ENCODE peak calls at places on chromosomes 12 and 14, in nine cellular contexts. L is lower lobe of right lung, R is progenitor cell of endocrine pancreas, X is heart left ventricle, A is IMR-90, I is transverse colon, Y is keratinocyte, C is cardiac fibroblast, Q is GM10248. T is an unnamed sample.

GRCh38 chr12:122275459-122275858 is 9.2 kb upstream of the VPS33A start:
- DNase-seq in A (no peak), R (no peak), L (no peak), Y (no peak), Q (no peak), C (no peak), I (no peak), X (no peak), T (no peak)

GRCh38 chr12:121626853-121627623 is 708 bp downstream of the ORAI1 start:
- DNase-seq in Q (peak; percentile 71), A (peak; percentile 61), X (peak; percentile 57), C (peak; percentile 69), L (peak; percentile 76), I (peak; percentile 63), Y (no peak), R (peak; percentile 47), T (peak; percentile 60)

GRCh38 chr12:131390408-131391100 is 320.3 kb upstream of the SFSWAP start:
- DNase-seq in L (no peak), R (peak; percentile 82), Q (no peak), Y (no peak), I (no peak), C (no peak), X (no peak), A (no peak), T (peak; percentile 66)

GRCh38 chr14:63901434-63902085 is 48.8 kb downstream of the SYNE2 start:
- DNase-seq in Q (no peak), Y (no peak), C (peak; percentile 84), X (no peak), I (no peak), L (no peak), A (peak; percentile 60), R (no peak), T (peak; percentile 86)

GRCh38 chr14:83290447-83290846 is 1756.8 kb upstream of the SEL1L start:
- DNase-seq in I (no peak), X (no peak), Q (no peak), A (no peak), R (no peak), Y (no peak), C (no peak), L (no peak), T (no peak)

GRCh38 chr12:53985358-53985899 is 483 bp downstream of the HOXC10 start:
- DNase-seq in Y (no peak), A (no peak), R (no peak), X (no peak), C (no peak), Q (no peak), I (no peak), L (no peak), T (no peak)

GRCh38 chr12:72017054-72017651 is 78.5 kb downstream of the TPH2 start:
- DNase-seq in A (peak; percentile 72), I (peak; percentile 71), L (peak; percentile 47), Y (no peak), C (peak; percentile 79), R (peak; percentile 67), X (peak; percentile 52), Q (peak; percentile 50), T (peak; percentile 80)

GRCh38 chr12:2719405-2719804 is 75.4 kb upstream of the FKBP4 start:
- DNase-seq in Q (no peak), R (no peak), A (no peak), I (no peak), Y (no peak), C (no peak), L (no peak), X (no peak), T (no peak)

GRCh38 chr14:35400707-35401421 is 3.7 kb downstream of the NFKBIA start:
- DNase-seq in X (no peak), Q (no peak), C (peak; percentile 60), Y (no peak), I (peak; percentile 33), A (no peak), L (no peak), R (no peak), T (peak; percentile 67)

GRCh38 chr12:116818341-116818856 is 62.8 kb downstream of the HRK start:
- DNase-seq in X (peak; percentile 52), Q (peak; percentile 29), A (peak; percentile 23), I (peak; percentile 19), C (peak; percentile 37), R (no peak), L (no peak), Y (no peak), T (no peak)

GRCh38 chr12:53180931-53181645 is 363 bp upstream of the CSAD start:
- DNase-seq in C (peak; percentile 61), I (peak; percentile 75), X (peak; percentile 85), Y (no peak), R (peak; percentile 77), A (peak; percentile 71), Q (peak; percentile 90), L (peak; percentile 87), T (peak; percentile 68)

GRCh38 chr12:56836317-56836716 is 73.2 kb downstream of the HSD17B6 start:
- DNase-seq in Q (no peak), X (no peak), Y (peak; percentile 84), I (peak; percentile 18), R (no peak), C (peak; percentile 68), L (peak; percentile 50), A (no peak), T (peak; percentile 92)

GRCh38 chr12:100959481-100959880 is 164.9 kb downstream of the ANO4 start:
- DNase-seq in Y (no peak), C (peak; percentile 69), L (no peak), A (peak; percentile 83), X (no peak), R (no peak), I (no peak), Q (no peak), T (peak; percentile 48)

GRCh38 chr12:67091204-67091603 is 178.0 kb upstream of the CAND1 start:
- DNase-seq in X (no peak), C (no peak), Q (no peak), L (no peak), I (no peak), Y (no peak), R (no peak), A (no peak), T (peak; percentile 95)

GRCh38 chr12:12072064-12072760 is 1.5 kb downstream of the BCL2L14 start:
- DNase-seq in X (no peak), R (peak; percentile 36), I (peak; percentile 74), Y (no peak), C (no peak), A (no peak), Q (peak; percentile 59), L (peak; percentile 62), T (no peak)

GRCh38 chr14:33908540-33909223 is 42.2 kb downstream of the EGLN3 start:
- DNase-seq in X (no peak), R (no peak), C (no peak), I (peak; percentile 47), L (no peak), Q (no peak), Y (no peak), A (no peak), T (no peak)
- TF ChIP-seq CTCF in X (no peak), R (no peak), C (no peak), I (peak; percentile 56), L (no peak), Q (no peak), Y (peak; percentile 19), A (no peak), T (no peak)

GRCh38 chr14:29521526-29522137 is 406.0 kb downstream of the PRKD1 start:
- DNase-seq in R (no peak), C (peak; percentile 52), Y (no peak), A (peak; percentile 6), I (no peak), Q (no peak), L (no peak), X (no peak), T (peak; percentile 37)
- TF ChIP-seq CTCF in R (peak; percentile 59), C (peak; percentile 56), Y (peak; percentile 11), A (peak; percentile 32), I (no peak), Q (no peak), L (no peak), X (no peak), T (peak; percentile 40)

GRCh38 chr12:31588976-31589375 is 2.0 kb downstream of the DENND5B start:
- DNase-seq in Y (no peak), Q (no peak), L (no peak), X (no peak), A (no peak), R (no peak), C (peak; percentile 34), I (no peak), T (peak; percentile 24)

GRCh38 chr12:31589582-31589895 is 1.4 kb downstream of the DENND5B start:
- DNase-seq in Q (no peak), A (no peak), R (no peak), Y (no peak), X (peak; percentile 73), I (no peak), C (no peak), L (no peak), T (no peak)

GRCh38 chr12:31591308-31591901 is 469 bp upstream of the DENND5B start:
- DNase-seq in X (peak; percentile 33), Q (peak; percentile 38), C (peak; percentile 30), R (peak; percentile 18), I (peak; percentile 29), Y (no peak), A (no peak), L (no peak), T (no peak)

GRCh38 chr12:31590730-31591307 is at the start of gene DENND5B:
- DNase-seq in I (peak; percentile 82), Y (no peak), C (peak; percentile 53), Q (peak; percentile 79), A (peak; percentile 61), X (peak; percentile 88), R (peak; percentile 91), L (peak; percentile 73), T (peak; percentile 42)

GRCh38 chr12:31589896-31590729 is 823 bp downstream of the DENND5B start:
- DNase-seq in Q (peak; percentile 60), R (peak; percentile 75), I (peak; percentile 79), Y (no peak), X (peak; percentile 72), L (peak; percentile 62), A (peak; percentile 58), C (peak; percentile 73), T (peak; percentile 76)
- TF ChIP-seq CTCF in Q (peak; percentile 14), R (peak; percentile 28), I (no peak), Y (no peak), X (no peak), L (no peak), A (no peak), C (no peak), T (no peak)

GRCh38 chr12:124681779-124682391 is 114.5 kb upstream of the NCOR2 start:
- DNase-seq in X (peak; percentile 74), Y (no peak), A (peak; percentile 95), R (no peak), I (no peak), C (peak; percentile 91), L (no peak), Q (no peak), T (peak; percentile 41)

GRCh38 chr12:124679047-124679446 is 111.6 kb upstream of the NCOR2 start:
- DNase-seq in Y (no peak), I (no peak), L (no peak), R (no peak), Q (no peak), A (no peak), X (no peak), C (no peak), T (no peak)

GRCh38 chr12:124682425-124683329 is 115.3 kb upstream of the NCOR2 start:
- DNase-seq in A (no peak), I (no peak), L (no peak), C (no peak), Y (no peak), Q (no peak), X (no peak), R (no peak), T (no peak)

GRCh38 chr12:124679533-124680371 is 112.3 kb upstream of the NCOR2 start:
- DNase-seq in R (no peak), X (peak; percentile 61), Q (no peak), Y (no peak), L (no peak), C (no peak), A (no peak), I (no peak), T (no peak)

GRCh38 chr12:124680863-124681778 is 113.7 kb upstream of the NCOR2 start:
- DNase-seq in Q (peak; percentile 66), R (no peak), I (no peak), Y (peak; percentile 38), L (peak; percentile 71), A (peak; percentile 95), X (no peak), C (peak; percentile 98), T (peak; percentile 91)
- TF ChIP-seq CTCF in Q (peak; percentile 15), R (no peak), I (peak; percentile 18), Y (peak; percentile 13), L (peak; percentile 24), A (peak; percentile 51), X (peak; percentile 18), C (peak; percentile 39), T (peak; percentile 40)

T was measured in MCF 10A.